ENCODE peak calls at places on chromosomes 13 and 19, in four cellular contexts. S is EL; Y is aorta; V is activated naive CD4-positive, alpha-beta T cell treated with anti-CD3 and anti-CD28 coated beads for 36 hours. G is an unnamed sample.

GRCh38 chr13:44755872-44756271 is 179.7 kb upstream of the TSC22D1 start:
- DNase-seq in S (peak), Y (no peak), V (no peak), G (peak)

GRCh38 chr13:25819856-25820530 is 231.8 kb downstream of the SHISA2 start:
- DNase-seq in S (no peak), Y (no peak), V (no peak), G (no peak)

GRCh38 chr19:41588497-41589209 is 12.7 kb downstream of the CEACAM21 start:
- DNase-seq in S (peak), Y (no peak), V (peak), G (peak)

GRCh38 chr13:23960566-23961156 is 63.4 kb upstream of the C1QTNF9B start:
- DNase-seq in S (peak), Y (no peak), V (peak), G (peak)

GRCh38 chr19:10643166-10643967 is 10.8 kb upstream of the ILF3 start:
- DNase-seq in S (no peak), Y (no peak), V (no peak), G (no peak)

GRCh38 chr19:17942582-17943283 is 9.9 kb downstream of the CCDC124 start:
- DNase-seq in S (no peak), Y (no peak), V (no peak), G (no peak)

GRCh38 chr13:110397445-110397844 is 90.4 kb downstream of the COL4A2 start:
- DNase-seq in S (peak), Y (no peak), V (no peak), G (peak)

GRCh38 chr13:52010890-52011689 is at the start of gene ATP7B:
- DNase-seq in S (peak), Y (no peak), V (peak), G (peak)

GRCh38 chr13:34035676-34036325 is 217.9 kb downstream of the RFC3 start:
- DNase-seq in S (peak), Y (no peak), V (no peak), G (peak)

GRCh38 chr13:30159446-30159839 is 147.9 kb downstream of the KATNAL1 start:
- DNase-seq in S (peak), Y (no peak), V (peak), G (peak)